ENCODE peak calls at places on chromosomes 13 and 19, in nine cellular contexts. O, N, J, V, Q, H, T, R and I are unnamed samples. For H3K4me1 and H3K36me3, the result is how much of the 10 kb centered on the place peaks cover.

GRCh38 chr13:101343128-101343787 is 73.0 kb downstream of the NALCN start:
- DNase-seq in O (no peak), N (no peak), J (no peak), V (no peak), Q (peak), H (peak), T (no peak), R (no peak), I (peak)

GRCh38 chr13:92681239-92681638 is 545.4 kb upstream of the GPC6 start:
- DNase-seq in O (no peak), N (no peak), J (no peak), V (no peak), Q (no peak), H (no peak), T (no peak), R (no peak), I (no peak)

GRCh38 chr19:35851213-35852028 is 883 bp downstream of the NPHS1 start:
- DNase-seq in O (no peak), N (no peak), J (no peak), V (no peak), Q (no peak), H (no peak), T (peak), R (no peak), I (no peak)

GRCh38 chr19:45638930-45639729 is at the start of gene EML2:
- DNase-seq in O (peak), N (no peak), J (no peak), V (no peak), Q (no peak), H (peak), T (peak), R (peak), I (peak)

GRCh38 chr13:59342396-59342795 is 821.3 kb downstream of the DIAPH3 start:
- DNase-seq in O (no peak), N (no peak), J (no peak), V (no peak), Q (no peak), H (no peak), T (no peak), R (no peak), I (no peak)

GRCh38 chr13:99067160-99067985 is 89.5 kb upstream of the DOCK9 start:
- DNase-seq in O (peak), N (peak), J (peak), V (no peak), Q (peak), H (peak), T (no peak), R (no peak), I (peak)

GRCh38 chr13:27450921-27451461 is 627 bp upstream of the MTIF3 start:
- DNase-seq in O (peak), N (peak), J (peak), V (no peak), Q (peak), H (peak), T (peak), R (peak), I (peak)

GRCh38 chr19:41868120-41868988 is 8.3 kb downstream of the RPS19 start:
- DNase-seq in O (no peak), N (no peak), J (no peak), V (no peak), Q (no peak), H (no peak), T (no peak), R (no peak), I (no peak)

GRCh38 chr13:19713186-19713965 is 69.4 kb downstream of the PSPC1 start:
- DNase-seq in O (peak), N (no peak), J (no peak), V (peak), Q (peak), H (peak), T (no peak), R (no peak), I (peak)

GRCh38 chr13:110014719-110015118 is 228.3 kb upstream of the IRS2 start:
- DNase-seq in O (no peak), N (no peak), J (no peak), V (no peak), Q (no peak), H (no peak), T (no peak), R (no peak), I (no peak)

GRCh38 chr19:45467115-45467455 is 711 bp upstream of the FOSB start:
- DNase-seq in O (no peak), N (no peak), J (no peak), V (no peak), Q (no peak), H (peak), T (no peak), R (no peak), I (no peak)

GRCh38 chr13:33322474-33322827 is 36.9 kb upstream of the STARD13 start:
- DNase-seq in O (no peak), N (no peak), J (no peak), V (no peak), Q (peak), H (peak), T (no peak), R (no peak), I (no peak)

GRCh38 chr13:43763143-43763759 is 23.5 kb downstream of the ENOX1 start:
- DNase-seq in O (no peak), N (no peak), J (no peak), V (no peak), Q (no peak), H (no peak), T (no peak), R (no peak), I (no peak)

GRCh38 chr19:41327076-41327475 is 17.1 kb downstream of the CCDC97 start:
- DNase-seq in O (no peak), N (no peak), J (no peak), V (no peak), Q (no peak), H (no peak), T (no peak), R (no peak), I (no peak)

GRCh38 chr13:33610471-33611015 is 207.4 kb upstream of the RFC3 start:
- DNase-seq in O (no peak), N (no peak), J (no peak), V (no peak), Q (no peak), H (no peak), T (no peak), R (peak), I (peak)

GRCh38 chr13:78601886-78602560 is 1.3 kb downstream of the POU4F1 start:
- DNase-seq in O (no peak), N (no peak), J (no peak), V (no peak), Q (no peak), H (no peak), T (peak), R (no peak), I (no peak)

GRCh38 chr19:16325671-16326400 is 1.2 kb downstream of the KLF2 start:
- DNase-seq in O (no peak), N (no peak), J (no peak), V (no peak), Q (no peak), H (peak), T (peak), R (peak), I (no peak)

GRCh38 chr13:107678075-107678689 is 537.2 kb downstream of the LIG4 start:
- DNase-seq in O (no peak), N (no peak), J (no peak), V (no peak), Q (peak), H (peak), T (peak), R (no peak), I (no peak)

GRCh38 chr13:76038920-76039716 is 403.0 kb downstream of the LMO7 start:
- DNase-seq in O (no peak), N (no peak), J (no peak), V (no peak), Q (no peak), H (no peak), T (no peak), R (no peak), I (no peak)

GRCh38 chr19:16822648-16823047 is 6.5 kb upstream of the SIN3B start:
- DNase-seq in O (no peak), N (peak), J (no peak), V (no peak), Q (no peak), H (no peak), T (no peak), R (no peak), I (no peak)

GRCh38 chr13:95118541-95119324 is 182.5 kb downstream of the ABCC4 start:
- DNase-seq in O (no peak), N (no peak), J (no peak), V (no peak), Q (no peak), H (no peak), T (no peak), R (no peak), I (no peak)

GRCh38 chr13:113895436-113895835 is 31.6 kb upstream of the GAS6 start:
- DNase-seq in O (no peak), N (no peak), J (no peak), V (no peak), Q (peak), H (no peak), T (no peak), R (no peak), I (no peak)

DNA sequence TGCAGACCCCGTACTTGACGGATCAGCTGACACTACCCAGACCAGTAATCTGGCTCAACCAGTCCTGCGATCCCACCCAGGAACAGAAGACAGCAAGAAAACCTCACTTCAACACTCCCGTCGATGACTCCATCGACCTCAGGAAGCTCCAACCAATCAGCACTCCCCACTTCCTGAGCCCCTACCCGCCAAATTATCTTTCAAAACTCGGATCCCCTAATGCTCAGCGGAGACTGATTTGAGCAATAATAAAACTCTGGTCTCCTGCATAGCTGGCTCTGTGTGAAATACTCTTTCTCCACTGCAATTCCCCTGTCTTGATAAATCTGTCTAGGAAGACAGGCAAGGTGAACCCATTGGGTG is 1.2 kb downstream of the LSM4 start:
- DNase-seq in O (no peak), N (no peak), J (no peak), V (no peak), Q (peak), H (peak), T (peak), R (no peak), I (no peak)
- H3K4me1 ChIP-seq in O (under half), N (half or more), J (under half), V (under half), Q (under half), H (under half), T (under half), R (under half), I (under half)

DNA sequence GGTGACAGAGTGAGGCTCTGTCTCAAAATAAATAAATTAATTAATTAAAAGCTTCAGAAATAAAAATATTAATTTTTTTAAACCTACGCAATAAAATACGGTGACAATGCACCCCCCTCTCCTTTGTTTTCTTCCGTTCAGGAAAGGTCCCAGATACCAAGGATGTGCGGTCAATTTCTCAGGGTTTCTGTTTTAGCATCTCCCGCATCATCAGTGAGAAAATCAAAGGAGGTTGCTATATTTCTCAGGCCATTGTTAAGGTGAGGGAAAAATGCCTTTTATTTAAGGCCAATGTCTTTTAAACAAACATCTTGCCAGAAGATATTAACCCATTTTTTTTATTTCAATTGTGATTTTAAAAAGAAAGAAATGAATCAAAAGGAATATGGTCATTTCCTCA is 111.7 kb downstream of the INSR start:
- DNase-seq in O (no peak), N (no peak), J (no peak), V (no peak), Q (no peak), H (no peak), T (no peak), R (no peak), I (no peak)
- H3K9ac ChIP-seq in O (no peak), N (no peak), J (no peak), V (peak), Q (no peak), H (peak), T (no peak), R (no peak), I (no peak)

GRCh38 chr19:54179921-54180452 is 7.0 kb upstream of the TMC4 start:
- DNase-seq in O (peak), N (no peak), J (no peak), V (no peak), Q (peak), H (peak), T (peak), R (peak), I (peak)

GRCh38 chr19:54183431-54183830 is 5.9 kb downstream of the MBOAT7 start:
- DNase-seq in O (no peak), N (no peak), J (no peak), V (no peak), Q (no peak), H (no peak), T (no peak), R (no peak), I (no peak)

GRCh38 chr19:54180691-54181091 is 7.7 kb upstream of the TMC4 start:
- DNase-seq in O (no peak), N (no peak), J (no peak), V (no peak), Q (no peak), H (no peak), T (no peak), R (no peak), I (no peak)

GRCh38 chr19:54178581-54179261 is 5.8 kb upstream of the TMC4 start:
- DNase-seq in O (no peak), N (no peak), J (no peak), V (no peak), Q (no peak), H (no peak), T (peak), R (peak), I (no peak)

DNA sequence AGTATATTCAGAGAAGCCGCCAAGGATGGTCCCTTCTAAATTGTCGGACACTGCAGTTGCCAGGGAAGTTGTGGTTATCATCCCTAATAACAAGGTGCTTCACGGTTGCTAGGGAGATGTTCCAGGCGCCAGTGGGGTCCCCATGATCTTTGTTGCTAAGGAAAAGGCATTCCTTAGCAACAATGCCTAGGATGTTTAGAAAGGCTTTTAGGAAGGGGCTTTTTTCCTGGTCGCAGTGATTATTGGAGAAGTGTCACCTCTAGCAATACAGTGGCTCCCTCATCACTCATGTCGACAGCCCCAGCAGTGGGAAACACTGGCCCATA is 6.3 kb upstream of the TMC4 start:
- DNase-seq in O (no peak), N (no peak), J (no peak), V (no peak), Q (no peak), H (no peak), T (no peak), R (no peak), I (no peak)
- H3K36me3 ChIP-seq in O (under half), N (under half), J (under half), V (under half), Q (under half), H (under half), T (under half), R (under half), I (under half)

GRCh38 chr19:799076-799881 is 2.0 kb downstream of the PTBP1 start:
- DNase-seq in O (peak), N (no peak), J (no peak), V (no peak), Q (peak), H (peak), T (peak), R (no peak), I (peak)
- H3K4me1 ChIP-seq in O (under half), N (under half), J (under half), V (under half), Q (under half), H (under half), T (under half), R (under half), I (under half)